ENCODE peak calls at places on chromosomes 12 and 14, in five cellular contexts. K, S, V, W and A are unnamed samples.

GRCh38 chr14:24366664-24367505 is 1.1 kb upstream of the NFATC4 start:
- DNase-seq in K (peak), S (peak), V (peak), W (peak), A (peak)

GRCh38 chr14:80523518-80524117 is 312.3 kb upstream of the DIO2 start:
- DNase-seq in K (no peak), S (no peak), V (peak), W (peak), A (peak)

GRCh38 chr12:25082628-25083027 is 112.3 kb downstream of the DNAI7 start:
- DNase-seq in K (no peak), S (no peak), V (no peak), W (no peak), A (no peak)

GRCh38 chr14:74548881-74549280 is 55.3 kb downstream of the ISCA2 start:
- DNase-seq in K (no peak), S (no peak), V (no peak), W (peak), A (peak)

GRCh38 chr12:39003541-39004160 is 98.3 kb upstream of the CPNE8 start:
- DNase-seq in K (no peak), S (peak), V (no peak), W (no peak), A (peak)

GRCh38 chr12:18951219-18951618 is 178.3 kb upstream of the PLEKHA5 start:
- DNase-seq in K (no peak), S (no peak), V (no peak), W (no peak), A (no peak)

GRCh38 chr12:104456950-104457745 is 400 bp downstream of the CHST11 start:
- DNase-seq in K (peak), S (no peak), V (peak), W (peak), A (peak)

GRCh38 chr12:107515446-107515958 is 170.1 kb upstream of the PWP1 start:
- DNase-seq in K (peak), S (no peak), V (peak), W (peak), A (peak)

GRCh38 chr12:30514666-30515065 is 181.0 kb downstream of the IPO8 start:
- DNase-seq in K (no peak), S (no peak), V (no peak), W (no peak), A (no peak)